ENCODE peak calls at places on chromosomes 11 and 22, in five cellular contexts. V, T, D, J and G are unnamed samples.

GRCh38 chr22:41557401-41558240 is 3.2 kb upstream of the CSDC2 start:
- DNase-seq in V (no peak), T (peak; percentile 64), D (no peak), J (peak; percentile 80), G (no peak)

GRCh38 chr22:45083659-45084305 is 74.0 kb upstream of the PHF21B start:
- DNase-seq in V (no peak), T (no peak), D (no peak), J (no peak), G (no peak)

GRCh38 chr22:40196628-40197027 is 18.9 kb downstream of the TNRC6B start:
- DNase-seq in V (no peak), T (no peak), D (no peak), J (no peak), G (no peak)

GRCh38 chr22:44362249-44363040 is 49.7 kb upstream of the SHISAL1 start:
- DNase-seq in V (no peak), T (no peak), D (no peak), J (no peak), G (no peak)

GRCh38 chr22:44537016-44537936 is 39.2 kb upstream of the RTL6 start:
- DNase-seq in V (no peak), T (no peak), D (no peak), J (no peak), G (no peak)

GRCh38 chr11:61715877-61716276 is 35.7 kb downstream of the DAGLA start:
- DNase-seq in V (no peak), T (no peak), D (no peak), J (no peak), G (no peak)

GRCh38 chr11:86488553-86488952 is 113.9 kb downstream of the CCDC81 start:
- DNase-seq in V (no peak), T (no peak), D (no peak), J (no peak), G (no peak)

GRCh38 chr11:72084960-72085359 is 4.3 kb downstream of the LRRC51 start:
- DNase-seq in V (no peak), T (no peak), D (no peak), J (no peak), G (no peak)

GRCh38 chr11:31855466-31855865 is 44.3 kb upstream of the PAX6 start:
- DNase-seq in V (no peak), T (no peak), D (no peak), J (no peak), G (no peak)

GRCh38 chr22:32828150-32828549 is 26.6 kb downstream of the TIMP3 start:
- DNase-seq in V (no peak), T (no peak), D (no peak), J (no peak), G (no peak)

GRCh38 chr11:78773503-78773902 is 198.8 kb upstream of the NARS2 start:
- DNase-seq in V (no peak), T (no peak), D (no peak), J (no peak), G (no peak)

GRCh38 chr11:119094816-119095065 is 6.9 kb downstream of the DPAGT1 start:
- DNase-seq in V (no peak), T (peak; percentile 80), D (peak; percentile 90), J (peak; percentile 83), G (no peak)

GRCh38 chr11:57237204-57237681 is at the start of gene APLNR:
- DNase-seq in V (peak; percentile 29), T (no peak), D (peak; percentile 42), J (no peak), G (no peak)

GRCh38 chr11:2752923-2753322 is 53.1 kb upstream of the KCNQ1OT1 start:
- DNase-seq in V (no peak), T (no peak), D (no peak), J (no peak), G (no peak)

GRCh38 chr11:15266999-15267398 is 152.3 kb downstream of the INSC start:
- DNase-seq in V (no peak), T (no peak), D (no peak), J (no peak), G (no peak)

GRCh38 chr22:28799125-28799833 is 1.1 kb downstream of the XBP1 start:
- DNase-seq in V (peak; percentile 50), T (peak; percentile 62), D (peak; percentile 32), J (peak; percentile 89), G (no peak)

GRCh38 chr22:32677876-32678275 is 123.6 kb upstream of the TIMP3 start:
- DNase-seq in V (no peak), T (no peak), D (no peak), J (no peak), G (no peak)

GRCh38 chr22:42958937-42959336 is 56.0 kb downstream of the PACSIN2 start:
- DNase-seq in V (no peak), T (no peak), D (no peak), J (no peak), G (no peak)
- H3K4me3 ChIP-seq in V (no peak overlapping the region), T (no peak overlapping the region), D (no peak overlapping the region), J (peak overlapping the region; percentile 45), G (no peak overlapping the region)

DNA sequence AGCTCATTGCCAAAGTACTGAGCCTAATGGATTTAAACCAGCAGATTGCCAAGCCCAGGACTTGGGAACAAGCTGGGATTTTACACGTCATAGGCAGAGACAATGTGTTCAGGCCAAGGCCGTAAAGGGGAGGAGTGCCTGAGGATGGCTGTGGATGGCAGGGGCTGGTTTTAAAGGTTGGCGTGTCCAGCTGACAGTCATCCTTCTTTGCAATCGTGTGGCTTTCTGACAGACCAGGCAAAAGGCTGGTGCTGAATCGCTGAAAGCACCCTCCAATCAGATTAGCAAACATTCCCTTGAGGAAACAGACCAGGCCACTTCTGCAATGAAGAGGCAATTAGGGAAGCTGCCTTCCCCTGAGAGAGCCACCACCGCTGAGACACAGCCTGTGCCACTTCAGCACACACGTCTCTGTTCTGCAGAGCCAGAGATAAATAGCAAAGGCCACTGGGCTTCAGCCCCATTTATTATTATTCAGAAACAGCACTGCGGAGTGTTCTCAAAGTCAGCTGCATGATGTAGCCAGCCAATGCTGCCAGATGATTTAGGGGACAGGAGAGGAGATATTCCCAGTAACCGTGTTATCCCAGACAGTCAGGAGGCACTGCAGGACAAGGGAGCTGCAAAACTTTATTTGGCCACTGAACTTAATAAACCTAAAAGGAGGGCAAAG is 54.2 kb upstream of the CSNK2A3 start:
- DNase-seq in V (no peak), T (no peak), D (no peak), J (peak; percentile 64), G (no peak)
- H3K27ac ChIP-seq in V (no peak overlapping the region), T (no peak overlapping the region), D (no peak overlapping the region), J (peak overlapping the region; percentile 79), G (no peak overlapping the region)

DNA sequence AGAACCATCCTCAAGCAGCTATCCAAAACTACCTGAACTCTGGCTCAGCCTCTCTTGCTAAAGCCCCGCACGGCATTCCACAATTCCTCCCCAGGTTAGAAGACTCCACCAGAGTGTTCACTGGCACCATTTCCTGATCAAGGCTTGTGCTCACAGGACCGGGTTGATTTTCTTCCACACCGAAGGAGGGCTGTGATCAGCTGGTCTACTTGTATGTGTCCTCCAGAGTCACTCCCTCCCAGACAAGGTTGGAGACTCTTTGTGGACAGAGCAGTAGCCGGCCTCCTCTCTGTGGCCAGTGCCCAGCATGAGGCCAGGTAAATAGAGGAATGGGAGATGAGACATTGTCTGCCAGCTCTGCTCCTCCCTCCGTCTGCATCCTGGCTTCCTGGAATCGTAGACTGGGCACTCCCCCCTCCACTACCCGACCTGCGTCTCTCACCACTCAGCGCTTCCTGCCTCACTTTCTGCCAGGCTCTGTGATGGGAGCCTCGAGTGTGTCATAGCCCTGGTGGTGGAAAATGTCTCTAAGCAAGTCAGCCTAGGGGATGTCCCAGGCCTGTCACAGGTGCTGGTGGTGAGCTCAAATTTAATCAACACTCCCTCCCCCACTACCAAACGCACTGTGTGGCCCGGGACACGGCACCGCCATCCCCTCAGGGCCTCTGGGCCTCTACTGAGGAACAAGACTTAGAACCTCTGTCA is 12.5 kb upstream of the TMPRSS6 start:
- DNase-seq in V (peak; percentile 93), T (peak; percentile 41), D (no peak), J (no peak), G (peak; percentile 91)
- H3K4me3 ChIP-seq in V (no peak overlapping the region), T (no peak overlapping the region), D (no peak overlapping the region), J (no peak overlapping the region), G (peak overlapping the region; percentile 41)

GRCh38 chr11:1508491-1508891 is 21.9 kb upstream of the MOB2 start:
- DNase-seq in V (no peak), T (no peak), D (no peak), J (no peak), G (no peak)
- H3K27ac ChIP-seq in V (no peak overlapping the region), T (no peak overlapping the region), D (no peak overlapping the region), J (no peak overlapping the region), G (no peak overlapping the region)

DNA sequence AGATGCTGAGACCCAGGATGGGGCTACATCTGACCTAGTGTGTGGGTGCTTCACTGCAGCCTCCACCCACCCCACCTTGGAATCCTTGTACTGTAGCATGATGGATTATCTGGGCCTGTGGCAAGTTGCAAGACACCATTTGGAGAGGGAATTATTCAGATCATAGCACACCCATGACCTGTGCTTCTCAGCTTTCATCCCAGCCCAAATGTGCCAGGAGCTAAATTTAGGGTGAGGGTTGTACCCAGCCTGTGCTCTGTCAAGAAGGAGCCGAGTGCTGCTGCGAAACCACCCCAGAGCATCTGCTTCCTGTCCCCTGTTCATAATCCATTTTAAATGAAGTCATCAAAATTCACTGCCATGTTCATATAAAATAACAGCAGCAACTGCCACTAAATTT is 394.5 kb downstream of the SHANK2 start:
- DNase-seq in V (no peak), T (no peak), D (no peak), J (no peak), G (no peak)
- H3K4me3 ChIP-seq in V (no peak overlapping the region), T (no peak overlapping the region), D (no peak overlapping the region), J (no peak overlapping the region), G (no peak overlapping the region)

GRCh38 chr11:44855138-44855849 is 95.4 kb downstream of the TP53I11 start:
- DNase-seq in V (no peak), T (no peak), D (no peak), J (no peak), G (no peak)

GRCh38 chr11:44858796-44859527 is 91.7 kb downstream of the TP53I11 start:
- DNase-seq in V (no peak), T (no peak), D (peak; percentile 50), J (no peak), G (no peak)

GRCh38 chr11:44860346-44860745 is 90.3 kb downstream of the TP53I11 start:
- DNase-seq in V (no peak), T (no peak), D (no peak), J (no peak), G (no peak)

GRCh38 chr11:44859528-44859925 is 91.2 kb downstream of the TP53I11 start:
- DNase-seq in V (no peak), T (no peak), D (no peak), J (no peak), G (no peak)

GRCh38 chr11:44857490-44857889 is 93.2 kb downstream of the TP53I11 start:
- DNase-seq in V (no peak), T (no peak), D (no peak), J (peak; percentile 63), G (no peak)
- H3K27ac ChIP-seq in V (no peak overlapping the region), T (no peak overlapping the region), D (no peak overlapping the region), J (peak overlapping the region; percentile 98), G (no peak overlapping the region)

DNA sequence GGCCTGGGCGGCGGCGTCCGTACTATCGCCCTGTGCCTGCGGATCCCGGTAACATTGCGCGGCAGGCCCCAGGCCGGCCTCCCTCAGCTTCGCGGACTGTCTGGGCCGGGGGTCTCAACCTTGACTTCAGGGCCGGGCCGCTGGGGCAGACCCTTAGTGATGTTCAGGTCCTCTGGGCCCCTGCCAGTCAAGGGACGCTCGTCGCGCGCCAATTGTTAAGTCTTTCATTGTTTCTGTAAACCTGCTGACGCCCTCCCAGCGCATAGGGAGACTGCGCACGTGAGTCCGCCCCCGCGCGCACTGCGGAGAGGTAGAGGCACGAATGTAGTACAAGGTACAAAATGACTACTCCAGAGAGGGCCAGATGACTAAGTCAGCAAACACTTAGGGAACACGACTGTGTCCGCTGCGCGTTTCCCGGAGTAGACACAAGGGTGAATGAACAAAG is 451 bp upstream of the HDHD5 start:
- DNase-seq in V (no peak), T (peak; percentile 69), D (peak; percentile 50), J (peak; percentile 60), G (peak; percentile 8)
- H3K4me3 ChIP-seq in V (no peak overlapping the region), T (peak overlapping the region; percentile 74), D (peak overlapping the region; percentile 71), J (peak overlapping the region; percentile 50), G (peak overlapping the region; percentile 65)